ENCODE peak calls at places on chromosomes 1 and 21, in eight cellular contexts. G, A, C, B, R, X, I and V are unnamed samples.

GRCh38 chr1:41535236-41535720 is 50.8 kb upstream of the EDN2 start:
- DNase-seq in G (no peak), A (no peak), C (no peak), B (no peak), R (no peak), X (no peak), I (no peak), V (no peak)

GRCh38 chr21:31894441-31894840 is 21.6 kb downstream of the HUNK start:
- DNase-seq in G (no peak), A (no peak), C (no peak), B (no peak), R (no peak), X (no peak), I (peak), V (no peak)

GRCh38 chr1:184959626-184960025 is 14.7 kb downstream of the NIBAN1 start:
- DNase-seq in G (no peak), A (no peak), C (no peak), B (no peak), R (no peak), X (no peak), I (no peak), V (no peak)

GRCh38 chr1:162349635-162350330 is 26.9 kb downstream of the SPATA46 start:
- DNase-seq in G (peak), A (peak), C (no peak), B (peak), R (peak), X (no peak), I (no peak), V (no peak)

GRCh38 chr1:213989740-213990472 is 2.1 kb downstream of the PROX1 start:
- DNase-seq in G (no peak), A (no peak), C (no peak), B (no peak), R (no peak), X (no peak), I (no peak), V (peak)

GRCh38 chr1:234941711-234942320 is 186.8 kb downstream of the TOMM20 start:
- DNase-seq in G (no peak), A (no peak), C (no peak), B (no peak), R (no peak), X (no peak), I (no peak), V (no peak)

GRCh38 chr1:42767510-42767924 is 468 bp downstream of the C1orf50 start:
- DNase-seq in G (peak), A (no peak), C (no peak), B (no peak), R (no peak), X (peak), I (no peak), V (no peak)

GRCh38 chr1:200033511-200034261 is 6.2 kb downstream of the NR5A2 start:
- DNase-seq in G (no peak), A (no peak), C (no peak), B (no peak), R (no peak), X (no peak), I (no peak), V (peak)

GRCh38 chr1:59499956-59500569 is 203.2 kb downstream of the FGGY start:
- DNase-seq in G (no peak), A (no peak), C (no peak), B (no peak), R (no peak), X (no peak), I (no peak), V (no peak)

GRCh38 chr1:90936061-90936460 is 85.8 kb downstream of the ZNF644 start:
- DNase-seq in G (no peak), A (no peak), C (no peak), B (no peak), R (no peak), X (no peak), I (no peak), V (no peak)

GRCh38 chr1:230752407-230752806 is 5.2 kb downstream of the CAPN9 start:
- DNase-seq in G (no peak), A (no peak), C (no peak), B (no peak), R (no peak), X (no peak), I (peak), V (peak)

GRCh38 chr1:168763031-168763430 is 34.0 kb upstream of the DPT start:
- DNase-seq in G (no peak), A (no peak), C (no peak), B (no peak), R (no peak), X (no peak), I (no peak), V (no peak)

GRCh38 chr1:16167331-16168143 is 11.7 kb upstream of the EPHA2 start:
- DNase-seq in G (no peak), A (peak), C (no peak), B (no peak), R (no peak), X (no peak), I (peak), V (peak)

GRCh38 chr1:19799233-19799876 is 361 bp downstream of the TMCO4 start:
- DNase-seq in G (peak), A (peak), C (no peak), B (no peak), R (no peak), X (no peak), I (peak), V (peak)

GRCh38 chr1:91803847-91804545 is 82.0 kb downstream of the TGFBR3 start:
- DNase-seq in G (no peak), A (peak), C (peak), B (no peak), R (no peak), X (peak), I (no peak), V (no peak)

GRCh38 chr1:52751589-52752306 is 25.5 kb downstream of the ZYG11B start:
- DNase-seq in G (no peak), A (peak), C (no peak), B (no peak), R (no peak), X (no peak), I (no peak), V (no peak)

GRCh38 chr1:202624781-202625108 is 85.5 kb downstream of the SYT2 start:
- DNase-seq in G (no peak), A (no peak), C (no peak), B (no peak), R (peak), X (no peak), I (no peak), V (no peak)

GRCh38 chr1:177227978-177228720 is 57.4 kb downstream of the BRINP2 start:
- DNase-seq in G (no peak), A (no peak), C (no peak), B (no peak), R (no peak), X (no peak), I (no peak), V (no peak)

GRCh38 chr1:109265741-109266330 is 16.5 kb downstream of the CELSR2 start:
- DNase-seq in G (no peak), A (no peak), C (no peak), B (no peak), R (no peak), X (no peak), I (no peak), V (no peak)

GRCh38 chr21:37071561-37072238 is 1.2 kb downstream of the PIGP start:
- DNase-seq in G (peak), A (peak), C (no peak), B (no peak), R (no peak), X (no peak), I (peak), V (peak)

GRCh38 chr1:50139339-50139738 is 30.6 kb downstream of the ELAVL4 start:
- DNase-seq in G (no peak), A (no peak), C (no peak), B (no peak), R (no peak), X (no peak), I (no peak), V (no peak)

GRCh38 chr21:45405271-45405818 is 380 bp downstream of the COL18A1 start:
- DNase-seq in G (peak), A (peak), C (no peak), B (no peak), R (no peak), X (no peak), I (peak), V (no peak)

GRCh38 chr1:37537378-37537777 is 16.7 kb downstream of the SNIP1 start:
- DNase-seq in G (no peak), A (no peak), C (no peak), B (no peak), R (peak), X (no peak), I (no peak), V (no peak)

GRCh38 chr1:183096889-183097288 is 73.7 kb downstream of the LAMC1 start:
- DNase-seq in G (no peak), A (no peak), C (no peak), B (no peak), R (no peak), X (no peak), I (no peak), V (no peak)

GRCh38 chr1:110245876-110246620 is 35.9 kb downstream of the KCNC4 start:
- DNase-seq in G (no peak), A (no peak), C (no peak), B (no peak), R (no peak), X (no peak), I (no peak), V (no peak)

GRCh38 chr1:184022651-184023050 is 14.9 kb downstream of the COLGALT2 start:
- DNase-seq in G (no peak), A (no peak), C (no peak), B (no peak), R (no peak), X (no peak), I (peak), V (no peak)

GRCh38 chr1:244436336-244437102 is 15.2 kb downstream of the ADSS2 start:
- DNase-seq in G (no peak), A (no peak), C (no peak), B (no peak), R (no peak), X (no peak), I (no peak), V (no peak)

GRCh38 chr1:229170778-229171505 is 100.0 kb upstream of the RAB4A start:
- DNase-seq in G (no peak), A (no peak), C (no peak), B (no peak), R (no peak), X (no peak), I (no peak), V (no peak)

GRCh38 chr21:45991606-45992301 is 10.2 kb downstream of the COL6A1 start:
- DNase-seq in G (no peak), A (no peak), C (no peak), B (no peak), R (no peak), X (no peak), I (no peak), V (no peak)

GRCh38 chr1:214187152-214187900 is 93.6 kb upstream of the SMYD2 start:
- DNase-seq in G (no peak), A (no peak), C (no peak), B (no peak), R (no peak), X (no peak), I (peak), V (peak)

GRCh38 chr1:159937014-159937750 is 8.2 kb downstream of the IGSF9 start:
- DNase-seq in G (no peak), A (no peak), C (no peak), B (no peak), R (no peak), X (peak), I (no peak), V (peak)

GRCh38 chr1:59139396-59139795 is 157.5 kb upstream of the FGGY start:
- DNase-seq in G (peak), A (peak), C (no peak), B (peak), R (no peak), X (no peak), I (no peak), V (no peak)

GRCh38 chr1:113904292-113904673 is 316 bp downstream of the AP4B1 start:
- DNase-seq in G (no peak), A (peak), C (no peak), B (no peak), R (no peak), X (peak), I (peak), V (peak)

GRCh38 chr1:109397451-109398342 is at the start of gene SORT1:
- DNase-seq in G (peak), A (peak), C (no peak), B (peak), R (no peak), X (peak), I (peak), V (peak)

GRCh38 chr1:210074904-210075303 is 136.9 kb downstream of the SYT14 start:
- DNase-seq in G (no peak), A (no peak), C (no peak), B (no peak), R (no peak), X (no peak), I (no peak), V (peak)

GRCh38 chr1:43757343-43758053 is 50.2 kb downstream of the ST3GAL3 start:
- DNase-seq in G (no peak), A (no peak), C (no peak), B (no peak), R (no peak), X (no peak), I (no peak), V (no peak)

GRCh38 chr1:33007190-33008050 is 29.3 kb downstream of the AK2 start:
- DNase-seq in G (peak), A (peak), C (no peak), B (peak), R (peak), X (no peak), I (peak), V (peak)
- TF ChIP-seq REST in G (no peak), A (no peak), C (no peak), B (no peak), R (no peak), X (no peak), I (no peak), V (no peak)

GRCh38 chr1:166152977-166153376 is 13.8 kb downstream of the FAM78B start:
- DNase-seq in G (no peak), A (no peak), C (no peak), B (no peak), R (no peak), X (no peak), I (no peak), V (no peak)

GRCh38 chr1:166156674-166157073 is 10.1 kb downstream of the FAM78B start:
- DNase-seq in G (no peak), A (no peak), C (no peak), B (no peak), R (no peak), X (no peak), I (no peak), V (no peak)

GRCh38 chr1:166153641-166154350 is 13.0 kb downstream of the FAM78B start:
- DNase-seq in G (no peak), A (no peak), C (no peak), B (no peak), R (no peak), X (no peak), I (no peak), V (no peak)

GRCh38 chr1:166151804-166152203 is 15.0 kb downstream of the FAM78B start:
- DNase-seq in G (no peak), A (no peak), C (no peak), B (no peak), R (no peak), X (no peak), I (no peak), V (no peak)

GRCh38 chr1:166155108-166155507 is 11.7 kb downstream of the FAM78B start:
- DNase-seq in G (no peak), A (no peak), C (no peak), B (no peak), R (no peak), X (no peak), I (no peak), V (no peak)
- TF ChIP-seq REST in G (no peak), A (no peak), C (no peak), B (no peak), R (no peak), X (no peak), I (no peak), V (no peak)

DNA sequence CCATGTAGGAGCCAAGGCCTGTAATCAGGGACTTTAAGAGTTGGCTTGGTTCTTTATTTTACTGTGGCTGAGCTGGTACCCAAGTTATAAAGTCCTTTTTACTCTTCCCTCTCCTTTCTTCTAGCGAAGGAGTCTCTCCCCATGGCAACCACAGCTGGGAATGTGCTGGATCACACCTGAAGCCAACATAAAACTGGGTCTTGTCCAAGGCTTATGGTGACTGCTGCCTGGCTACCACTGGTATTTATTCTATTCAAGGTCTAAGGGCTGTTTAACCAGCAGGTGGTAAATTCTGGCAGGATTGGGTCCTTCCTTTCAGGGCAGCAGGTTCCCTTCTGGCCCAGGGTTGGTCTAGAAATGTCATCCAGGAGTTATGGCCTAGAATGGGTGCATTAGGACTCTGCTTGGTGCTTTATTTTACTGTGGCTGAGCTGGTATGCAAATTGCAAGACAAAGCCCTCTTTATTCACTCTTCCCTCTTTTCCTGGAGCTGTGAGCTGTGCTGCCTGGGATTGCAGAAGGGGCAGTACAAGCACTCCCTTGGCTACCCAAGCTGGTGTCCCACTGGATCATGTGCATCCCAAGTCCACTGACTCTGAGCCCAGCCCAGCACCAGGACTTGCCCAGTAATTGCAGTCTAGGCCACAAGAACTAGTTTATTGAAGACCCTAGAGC is 26.6 kb downstream of the SLC22A15 start:
- DNase-seq in G (no peak), A (no peak), C (no peak), B (no peak), R (no peak), X (no peak), I (no peak), V (peak)
- TF ChIP-seq REST in G (no peak), A (no peak), C (no peak), B (no peak), R (no peak), X (no peak), I (no peak), V (no peak)

GRCh38 chr1:51325391-51325790 is 5.0 kb downstream of the TTC39A start:
- DNase-seq in G (no peak), A (no peak), C (no peak), B (no peak), R (no peak), X (no peak), I (no peak), V (no peak)

GRCh38 chr1:51323778-51324177 is 6.6 kb downstream of the TTC39A start:
- DNase-seq in G (no peak), A (no peak), C (no peak), B (no peak), R (no peak), X (no peak), I (no peak), V (no peak)

GRCh38 chr1:51322417-51323101 is 7.8 kb downstream of the TTC39A start:
- DNase-seq in G (no peak), A (no peak), C (no peak), B (no peak), R (no peak), X (no peak), I (no peak), V (no peak)

GRCh38 chr1:51325878-51326755 is 4.2 kb downstream of the TTC39A start:
- DNase-seq in G (no peak), A (peak), C (no peak), B (no peak), R (no peak), X (no peak), I (peak), V (no peak)

DNA sequence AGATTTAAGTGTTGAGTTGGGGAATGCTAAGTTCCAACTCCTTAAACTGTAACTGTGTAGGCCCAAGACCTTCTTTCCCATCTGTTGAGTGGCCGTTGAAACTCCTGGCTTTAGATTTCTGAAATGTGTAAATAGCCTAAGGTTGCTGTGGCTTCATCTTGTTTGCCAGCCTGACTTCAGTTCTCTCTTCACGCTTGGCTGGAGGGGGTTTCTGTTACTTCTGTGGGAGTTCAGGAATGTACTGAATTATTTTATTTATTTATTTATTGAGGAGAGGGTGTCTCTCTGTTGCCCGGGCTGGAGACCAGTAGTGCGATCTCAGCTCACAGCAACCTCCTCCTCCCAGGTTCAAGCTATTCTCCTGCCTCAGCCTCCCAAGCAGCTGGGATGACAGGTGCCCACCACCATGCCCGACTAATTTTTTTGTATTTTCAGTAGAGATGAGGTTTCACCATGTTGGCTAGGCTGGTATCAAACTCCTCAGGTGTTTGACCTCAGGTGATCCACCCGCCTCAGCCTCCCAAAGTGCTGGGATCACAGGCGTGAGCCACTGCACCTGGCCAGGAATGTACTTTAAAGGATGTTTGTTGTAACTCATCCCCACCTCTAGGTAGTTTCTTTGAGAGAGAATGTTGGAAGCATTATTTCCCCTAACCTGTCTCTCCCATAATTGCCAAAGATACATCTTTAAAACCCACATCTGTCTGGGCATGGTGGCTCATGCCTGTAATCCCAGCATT is 5.9 kb downstream of the TTC39A start:
- DNase-seq in G (no peak), A (no peak), C (no peak), B (no peak), R (no peak), X (no peak), I (no peak), V (no peak)
- TF ChIP-seq REST in G (no peak), A (no peak), C (no peak), B (no peak), R (no peak), X (no peak), I (no peak), V (no peak)

GRCh38 chr1:174700775-174701174 is 253.0 kb downstream of the GPR52 start:
- DNase-seq in G (no peak), A (no peak), C (no peak), B (no peak), R (no peak), X (no peak), I (no peak), V (no peak)
- TF ChIP-seq REST in G (no peak), A (no peak), C (no peak), B (no peak), R (no peak), X (no peak), I (no peak), V (no peak)

DNA sequence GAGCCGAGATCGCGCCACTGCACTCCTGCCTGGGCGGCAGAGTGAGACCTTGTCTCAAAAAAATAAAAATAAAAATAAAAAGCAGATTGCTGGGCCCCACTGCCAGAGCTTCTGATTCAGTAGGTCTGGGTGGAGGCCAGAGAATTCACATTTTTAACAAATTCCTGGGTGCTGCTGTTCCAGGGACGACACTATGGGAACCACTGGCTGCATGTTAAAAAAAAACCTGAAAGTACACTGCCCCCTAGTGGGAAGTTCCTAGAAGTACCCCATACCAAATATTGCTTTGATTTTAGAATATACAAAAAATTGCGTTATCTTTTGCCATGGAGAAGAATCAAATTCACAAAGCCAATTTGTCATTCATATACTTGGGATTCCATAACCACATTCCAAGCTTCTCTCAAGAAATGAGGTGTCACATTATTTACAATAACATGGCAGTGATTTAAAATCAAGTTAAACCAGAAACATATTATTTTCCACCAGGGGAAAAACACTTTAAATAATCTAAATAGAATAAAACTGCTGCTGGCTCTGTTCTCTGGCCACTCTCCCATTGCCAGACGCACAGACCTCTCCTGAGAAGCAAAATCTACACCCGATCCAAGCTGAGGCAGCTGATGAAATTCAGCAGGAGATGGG is 27.4 kb downstream of the SYF2 start:
- DNase-seq in G (peak), A (peak), C (no peak), B (peak), R (no peak), X (peak), I (peak), V (peak)
- TF ChIP-seq REST in G (no peak), A (no peak), C (no peak), B (no peak), R (no peak), X (no peak), I (no peak), V (no peak)

GRCh38 chr1:221411283-221411682 is 330.6 kb downstream of the DUSP10 start:
- DNase-seq in G (no peak), A (no peak), C (no peak), B (no peak), R (no peak), X (no peak), I (no peak), V (no peak)
- TF ChIP-seq REST in G (no peak), A (no peak), C (no peak), B (no peak), R (no peak), X (no peak), I (no peak), V (no peak)

GRCh38 chr1:150429805-150430204 is 57.4 kb upstream of the TARS2 start:
- DNase-seq in G (peak), A (peak), C (no peak), B (no peak), R (peak), X (no peak), I (peak), V (peak)
- TF ChIP-seq REST in G (no peak), A (no peak), C (no peak), B (no peak), R (no peak), X (no peak), I (no peak), V (no peak)